ENCODE peak calls at places on chromosomes 1 and 21, in five cellular contexts. A is body of pancreas; Y is OCI-LY7; J is tibial artery; R is CD8-positive, alpha-beta memory T cell. O is an unnamed sample. For H3K36me3, the result is how much of the 10 kb centered on the place peaks cover.

GRCh38 chr21:25558123-25558522 is 49.2 kb downstream of the MRPL39 start:
- DNase-seq in R (no peak), Y (no peak), A (no peak), J (no peak), O (no peak)

GRCh38 chr1:161333166-161333565 is 19.0 kb downstream of the SDHC start:
- DNase-seq in R (no peak), Y (no peak), A (no peak), J (no peak), O (no peak)

GRCh38 chr1:66262233-66262632 is 271.7 kb upstream of the SGIP1 start:
- DNase-seq in J (no peak), R (no peak), A (no peak), Y (no peak), O (peak)

GRCh38 chr1:13582713-13583443 is 754 bp upstream of the PDPN start:
- DNase-seq in R (no peak), A (no peak), J (peak), Y (no peak), O (no peak)

GRCh38 chr1:14135070-14135469 is 435.1 kb downstream of the PRDM2 start:
- DNase-seq in R (no peak), Y (no peak), J (no peak), A (no peak), O (no peak)

GRCh38 chr1:30762152-30762930 is 4.8 kb upstream of the LAPTM5 start:
- DNase-seq in A (no peak), J (no peak), Y (no peak), R (no peak), O (no peak)

GRCh38 chr1:37486680-37487618 is 12.6 kb downstream of the ZC3H12A start:
- DNase-seq in A (peak), J (peak), R (peak), Y (peak), O (peak)

GRCh38 chr1:206685256-206685748 is 597 bp downstream of the MAPKAPK2 start:
- DNase-seq in Y (peak), J (no peak), R (peak), A (peak), O (no peak)

GRCh38 chr1:2392071-2392442 is 416 bp downstream of the RER1 start:
- DNase-seq in J (no peak), A (no peak), Y (peak), R (no peak), O (no peak)

GRCh38 chr1:116496380-116496779 is 74.4 kb downstream of the CD58 start:
- DNase-seq in A (peak), R (no peak), J (no peak), Y (no peak), O (peak)

GRCh38 chr1:209710837-209711236 is 6.2 kb downstream of the HSD11B1 start:
- DNase-seq in Y (no peak), R (no peak), A (no peak), J (no peak), O (no peak)

GRCh38 chr1:77031101-77031662 is 163.9 kb downstream of the ST6GALNAC5 start:
- DNase-seq in Y (no peak), A (peak), R (no peak), J (no peak), O (no peak)

GRCh38 chr1:178774263-178774662 is 49.2 kb downstream of the RALGPS2 start:
- DNase-seq in R (no peak), A (no peak), Y (peak), J (no peak), O (no peak)

GRCh38 chr1:85397490-85398044 is 67.4 kb downstream of the DDAH1 start:
- DNase-seq in R (no peak), Y (no peak), J (no peak), A (no peak), O (no peak)

GRCh38 chr1:46333300-46334029 is 7.1 kb upstream of the NSUN4 start:
- DNase-seq in J (no peak), Y (peak), A (peak), R (no peak), O (no peak)

GRCh38 chr1:155698382-155699038 is 9.6 kb downstream of the DAP3 start:
- DNase-seq in Y (no peak), A (no peak), J (no peak), R (no peak), O (no peak)

GRCh38 chr1:155695107-155695506 is 6.2 kb downstream of the DAP3 start:
- DNase-seq in A (peak), Y (no peak), J (no peak), R (no peak), O (peak)

GRCh38 chr1:155695608-155696007 is 6.7 kb downstream of the DAP3 start:
- DNase-seq in A (no peak), J (no peak), R (no peak), Y (no peak), O (no peak)

GRCh38 chr1:155696524-155696923 is 7.6 kb downstream of the DAP3 start:
- DNase-seq in A (no peak), J (no peak), R (no peak), Y (no peak), O (no peak)

DNA sequence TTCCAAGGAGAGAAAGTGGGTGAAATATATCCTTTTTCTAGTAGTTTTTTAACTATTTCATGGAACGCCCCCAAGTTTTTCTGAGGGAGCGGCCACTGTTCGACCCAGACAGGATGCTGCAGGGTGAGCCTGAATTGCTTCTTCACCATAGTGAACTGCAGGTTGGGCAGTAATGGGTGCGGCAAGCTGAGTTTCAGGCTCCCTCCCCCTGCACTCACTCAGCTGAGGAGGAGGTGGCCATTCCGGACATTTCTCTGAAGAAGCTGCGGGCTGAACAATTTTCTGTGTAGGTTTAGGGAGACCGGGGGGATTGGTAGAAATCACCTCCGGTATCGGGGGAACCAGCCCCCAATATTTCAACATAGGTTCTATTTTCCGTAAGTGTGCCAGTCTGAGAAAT is 8.2 kb downstream of the DAP3 start:
- DNase-seq in R (no peak), A (no peak), Y (no peak), J (no peak), O (no peak)
- H3K36me3 ChIP-seq in R (under half), A (under half), Y (half or more), J (under half), O (under half)

GRCh38 chr1:114490235-114490634 is 20.8 kb downstream of the TRIM33 start:
- DNase-seq in J (no peak), R (no peak), A (no peak), Y (no peak), O (no peak)

GRCh38 chr1:114488739-114489138 is 22.3 kb downstream of the TRIM33 start:
- DNase-seq in Y (no peak), R (no peak), J (no peak), A (no peak), O (no peak)

GRCh38 chr1:114496091-114496490 is 14.9 kb downstream of the TRIM33 start:
- DNase-seq in J (no peak), A (no peak), R (no peak), Y (no peak), O (no peak)

GRCh38 chr1:114492978-114493377 is 18.0 kb downstream of the TRIM33 start:
- DNase-seq in R (no peak), Y (no peak), A (no peak), J (no peak), O (no peak)
- H3K36me3 ChIP-seq in R (under half), Y (half or more), A (under half), J (under half), O (under half)

GRCh38 chr1:151530461-151530860 is 9.6 kb upstream of the TUFT1 start:
- DNase-seq in J (no peak), R (no peak), A (no peak), Y (no peak), O (no peak)
- H3K36me3 ChIP-seq in J (under half), R (under half), A (under half), Y (under half), O (under half)

GRCh38 chr1:230301322-230301721 is 124.8 kb downstream of the PGBD5 start:
- DNase-seq in J (no peak), Y (no peak), A (peak), R (no peak), O (no peak)
- H3K36me3 ChIP-seq in J (under half), Y (under half), A (under half), R (under half), O (under half)

DNA sequence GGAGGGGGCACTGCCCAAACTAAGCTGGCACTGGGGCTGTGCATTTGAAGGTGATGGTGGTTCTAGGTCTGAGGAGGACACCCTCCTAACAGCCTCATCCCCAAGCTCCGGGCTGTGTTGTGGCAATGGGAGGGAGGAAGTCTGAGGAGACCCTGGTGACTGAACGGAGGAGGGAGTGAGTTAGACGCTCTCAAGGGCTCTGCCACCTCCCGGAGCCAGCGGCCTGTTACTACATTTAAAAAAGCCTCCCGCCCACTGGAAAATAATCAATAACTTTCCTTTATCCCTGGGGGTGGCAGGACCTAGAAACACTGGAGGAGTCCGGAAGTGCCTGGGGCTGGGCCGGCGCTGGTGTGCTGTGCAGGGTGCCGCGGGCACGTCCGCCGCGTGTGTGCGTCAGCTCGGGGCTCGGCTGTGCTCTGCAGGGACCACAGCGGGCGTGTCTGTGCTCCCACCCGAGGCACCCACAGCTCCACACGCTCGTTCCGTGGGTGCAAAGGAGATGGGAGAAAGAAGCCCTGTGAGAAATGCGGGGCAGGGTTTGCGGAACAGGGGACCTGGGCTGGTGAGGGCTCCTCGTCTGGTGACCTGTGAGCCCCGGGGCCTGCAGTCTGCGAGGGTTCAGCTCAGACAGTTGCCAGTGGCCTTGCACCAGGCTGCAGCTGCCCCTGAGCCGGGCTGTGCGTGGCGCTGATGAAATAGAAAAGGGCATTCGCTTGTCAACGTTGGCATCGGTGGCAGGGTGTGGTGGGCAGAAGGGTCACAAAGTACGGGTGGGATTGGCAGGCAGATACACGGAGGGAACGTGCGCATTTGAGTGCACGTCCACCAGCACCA is 5.3 kb downstream of the SAMD11 start:
- DNase-seq in J (no peak), Y (no peak), R (no peak), A (no peak), O (no peak)
- H3K36me3 ChIP-seq in J (under half), Y (under half), R (under half), A (under half), O (under half)